ENCODE peak calls at places on chromosome 7, in six cellular contexts. E is H9, D is Panc1, K is GM23338, J is epithelial cell of esophagus, W is RWPE1. A is an unnamed sample.

GRCh38 chr7:22338875-22339274 is 18.1 kb downstream of the RAPGEF5 start:
- DNase-seq in E (no peak), D (no peak), K (no peak), J (no peak), W (no peak), A (no peak)

GRCh38 chr7:106462365-106462859 is 177.6 kb upstream of the NAMPT start:
- DNase-seq in E (no peak), D (peak), K (peak), J (peak), W (peak), A (peak)

GRCh38 chr7:133052357-133052756 is 29.5 kb downstream of the CHCHD3 start:
- DNase-seq in E (no peak), D (no peak), K (no peak), J (peak), W (no peak), A (no peak)

GRCh38 chr7:43537765-43538403 is 45.0 kb upstream of the STK17A start:
- DNase-seq in E (no peak), D (no peak), K (no peak), J (no peak), W (no peak), A (no peak)

GRCh38 chr7:67343114-67343513 is 346.5 kb downstream of the TYW1 start:
- DNase-seq in E (no peak), D (no peak), K (no peak), J (no peak), W (no peak), A (no peak)

GRCh38 chr7:123170333-123171016 is 29.3 kb downstream of the SLC13A1 start:
- DNase-seq in E (no peak), D (no peak), K (no peak), J (no peak), W (no peak), A (no peak)

GRCh38 chr7:91347288-91347687 is 83.1 kb downstream of the FZD1 start:
- DNase-seq in E (no peak), D (no peak), K (no peak), J (no peak), W (no peak), A (no peak)

GRCh38 chr7:48087349-48087748 is 1.7 kb upstream of the UPP1 start:
- DNase-seq in E (no peak), D (no peak), K (peak), J (peak), W (no peak), A (no peak)

GRCh38 chr7:157692156-157693011 is 355.6 kb downstream of the DNAJB6 start:
- DNase-seq in E (peak), D (no peak), K (no peak), J (no peak), W (no peak), A (no peak)

GRCh38 chr7:9939171-9939570 is 1034.5 kb upstream of the PHF14 start:
- DNase-seq in E (no peak), D (no peak), K (no peak), J (no peak), W (no peak), A (no peak)

GRCh38 chr7:47581821-47582747 is at the start of gene TNS3:
- DNase-seq in E (peak), D (no peak), K (peak), J (no peak), W (peak), A (peak)

GRCh38 chr7:152025077-152025936 is at the start of gene GALNT11:
- DNase-seq in E (peak), D (peak), K (peak), J (peak), W (peak), A (peak)

GRCh38 chr7:151623766-151624165 is 104.1 kb upstream of the RHEB start:
- DNase-seq in E (no peak), D (no peak), K (no peak), J (peak), W (no peak), A (no peak)

GRCh38 chr7:116782177-116782711 is 80.1 kb upstream of the CAPZA2 start:
- DNase-seq in E (no peak), D (no peak), K (peak), J (peak), W (no peak), A (no peak)

GRCh38 chr7:11835260-11835659 is 3.3 kb upstream of the THSD7A start:
- DNase-seq in E (no peak), D (no peak), K (peak), J (no peak), W (no peak), A (peak)

GRCh38 chr7:151565541-151565940 is 45.8 kb upstream of the RHEB start:
- DNase-seq in E (no peak), D (no peak), K (no peak), J (peak), W (no peak), A (no peak)

GRCh38 chr7:129055861-129056464 is 1.1 kb upstream of the TNPO3 start:
- DNase-seq in E (peak), D (no peak), K (no peak), J (no peak), W (no peak), A (no peak)

DNA sequence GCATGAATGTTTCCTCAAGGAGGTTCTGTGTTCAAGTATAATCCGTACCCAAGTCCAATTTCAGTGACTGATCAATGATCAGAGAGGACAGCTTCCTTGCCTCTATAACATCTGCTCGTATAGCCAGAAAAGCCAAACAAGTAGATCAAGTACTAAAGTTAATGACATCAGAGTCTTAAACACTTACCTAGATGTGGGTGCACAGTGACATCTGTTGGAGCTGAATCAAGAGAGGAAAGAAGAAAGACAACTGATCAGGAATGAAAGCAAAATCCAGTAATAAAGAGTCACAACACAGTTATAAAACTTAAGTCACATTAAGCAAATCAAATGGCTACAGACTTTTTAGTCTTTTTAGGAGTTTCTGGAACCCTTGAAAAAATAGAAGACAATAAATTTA is 236.5 kb downstream of the RELN start:
- DNase-seq in E (no peak), D (no peak), K (no peak), J (peak), W (peak), A (peak)
- TF ChIP-seq CTCF in E (no peak), D (no peak), K (peak), J (peak), W (no peak), A (no peak)

GRCh38 chr7:44962483-44963251 is 16.1 kb downstream of the MYO1G start:
- DNase-seq in E (peak), D (no peak), K (peak), J (peak), W (peak), A (peak)
- TF ChIP-seq CTCF in E (no peak), D (no peak), K (peak), J (no peak), W (no peak), A (no peak)

GRCh38 chr7:1415389-1415990 is 43.8 kb downstream of the MICALL2 start:
- DNase-seq in E (no peak), D (no peak), K (no peak), J (no peak), W (no peak), A (no peak)
- TF ChIP-seq CTCF in E (no peak), D (no peak), K (no peak), J (no peak), W (no peak), A (no peak)

GRCh38 chr7:54877683-54878082 is 118.7 kb upstream of the SEC61G start:
- DNase-seq in E (no peak), D (peak), K (peak), J (peak), W (no peak), A (peak)
- TF ChIP-seq CTCF in E (no peak), D (peak), K (peak), J (peak), W (no peak), A (no peak)

A was measured in Calu3.